ENCODE peak calls at places on chromosomes 4 and X, in ten cellular contexts. F is ascending aorta, R is ovary, G is heart right ventricle, A is astrocyte of the spinal cord, L is adrenal gland, K is WERI-Rb-1, S is thyroid gland, E is RWPE1, W is fibroblast of mammary gland. Q is an unnamed sample.
A peak's percentile ranks its signal among the peaks of the same experiment; 100 is the strongest.

GRCh38 chr4:38157592-38157991 is 197.4 kb downstream of the PTTG2 start:
- DNase-seq in F (peak; percentile 25), R (no peak), G (peak; percentile 38), A (no peak), L (no peak), K (no peak), S (no peak), E (peak; percentile 36), W (no peak), Q (peak; percentile 56)

GRCh38 chrX:82816572-82816971 is 691.5 kb upstream of the POU3F4 start:
- DNase-seq in F (no peak), R (no peak), G (no peak), A (peak; percentile 13), L (no peak), K (no peak), S (no peak), E (peak; percentile 0), W (peak; percentile 2), Q (peak; percentile 56)

GRCh38 chr4:101954351-101954750 is 163.8 kb downstream of the BANK1 start:
- DNase-seq in F (no peak), R (no peak), G (no peak), A (peak; percentile 8), L (no peak), K (no peak), S (no peak), E (no peak), W (no peak), Q (no peak)

GRCh38 chrX:130625381-130625780 is 223.6 kb downstream of the RBMX2 start:
- DNase-seq in F (no peak), R (no peak), G (no peak), A (peak; percentile 14), L (no peak), K (no peak), S (peak; percentile 85), E (no peak), W (no peak), Q (no peak)

GRCh38 chr4:148980782-148981181 is 538.6 kb upstream of the NR3C2 start:
- DNase-seq in F (no peak), R (no peak), G (no peak), A (no peak), L (no peak), K (no peak), S (no peak), E (no peak), W (no peak), Q (no peak)

GRCh38 chrX:68684291-68684918 is 36.9 kb downstream of the STARD8 start:
- DNase-seq in F (peak; percentile 71), R (peak; percentile 26), G (peak; percentile 73), A (no peak), L (peak; percentile 75), K (no peak), S (peak; percentile 14), E (no peak), W (no peak), Q (no peak)

GRCh38 chrX:107700317-107700774 is 72.0 kb downstream of the PRPS1 start:
- DNase-seq in F (peak; percentile 66), R (peak; percentile 70), G (no peak), A (peak; percentile 58), L (peak; percentile 80), K (no peak), S (peak; percentile 72), E (no peak), W (peak; percentile 83), Q (peak; percentile 77)

GRCh38 chr4:119210760-119211159 is 1.8 kb upstream of the USP53 start:
- DNase-seq in F (no peak), R (no peak), G (no peak), A (peak; percentile 16), L (no peak), K (no peak), S (no peak), E (peak; percentile 10), W (peak; percentile 84), Q (peak; percentile 47)

GRCh38 chr4:99117876-99118693 is 26.0 kb downstream of the ADH4 start:
- DNase-seq in F (no peak), R (no peak), G (no peak), A (peak; percentile 39), L (no peak), K (no peak), S (no peak), E (no peak), W (peak; percentile 49), Q (peak; percentile 30)

GRCh38 chrX:65596270-65596669 is 61.7 kb upstream of the LAS1L start:
- DNase-seq in F (peak; percentile 71), R (peak; percentile 47), G (no peak), A (peak; percentile 65), L (peak; percentile 54), K (no peak), S (no peak), E (no peak), W (peak; percentile 58), Q (peak; percentile 68)

GRCh38 chrX:65598559-65599147 is 64.1 kb upstream of the LAS1L start:
- DNase-seq in F (no peak), R (no peak), G (no peak), A (no peak), L (no peak), K (no peak), S (no peak), E (no peak), W (no peak), Q (no peak)

GRCh38 chrX:65600106-65600505 is 65.5 kb upstream of the LAS1L start:
- DNase-seq in F (no peak), R (no peak), G (no peak), A (no peak), L (no peak), K (no peak), S (no peak), E (no peak), W (no peak), Q (no peak)

GRCh38 chrX:65601530-65602281 is 65.7 kb upstream of the MSN start:
- DNase-seq in F (peak; percentile 96), R (peak; percentile 79), G (peak; percentile 88), A (peak; percentile 85), L (peak; percentile 85), K (no peak), S (peak; percentile 68), E (no peak), W (peak; percentile 91), Q (peak; percentile 85)

DNA sequence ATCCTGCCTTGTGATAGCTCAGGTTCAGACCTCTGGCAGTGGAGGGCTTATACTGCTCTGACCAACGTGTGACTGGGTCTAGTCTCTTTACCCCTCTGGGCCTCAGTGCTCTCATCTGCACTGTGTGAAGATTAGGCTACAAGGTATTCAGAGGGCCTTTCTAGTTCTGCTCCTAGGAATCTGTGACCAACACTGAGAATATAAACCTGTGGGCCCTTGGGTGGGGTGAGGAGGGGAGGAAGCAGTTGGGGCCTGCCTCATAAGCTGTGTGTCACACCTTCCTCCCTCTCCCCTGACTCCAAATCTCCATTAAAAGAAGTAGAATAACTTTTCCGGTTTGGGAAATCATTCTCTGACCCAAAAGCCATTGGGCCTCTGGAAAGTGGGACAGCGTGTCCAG is 66.3 kb upstream of the MSN start:
- DNase-seq in F (no peak), R (no peak), G (peak; percentile 19), A (no peak), L (no peak), K (no peak), S (no peak), E (no peak), W (no peak), Q (no peak)
- TF ChIP-seq CTCF in F (no peak), R (no peak), G (no peak), A (no peak), L (no peak), K (no peak), S (no peak), E (no peak), W (no peak), Q (no peak)

DNA sequence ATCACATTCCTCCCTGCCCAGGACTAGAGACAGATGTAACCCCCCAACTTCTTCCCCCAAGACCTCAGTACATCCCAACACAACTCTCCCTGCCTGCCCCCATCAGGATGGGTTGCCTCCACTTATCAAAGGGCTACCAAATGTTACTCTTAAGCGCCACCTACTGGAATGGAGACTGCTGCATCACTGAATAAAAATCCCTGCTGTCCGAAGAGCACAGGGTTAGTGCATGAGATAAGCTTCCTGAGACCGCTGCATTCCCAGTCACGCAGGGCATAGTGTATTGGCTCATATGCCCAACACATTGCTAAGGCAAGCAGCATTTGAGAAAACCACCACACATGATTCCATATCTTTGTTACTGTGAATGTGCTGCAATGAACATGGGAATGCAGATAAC is 544.5 kb downstream of the PPP4R3C start:
- DNase-seq in F (no peak), R (no peak), G (no peak), A (no peak), L (no peak), K (peak; percentile 40), S (no peak), E (no peak), W (peak; percentile 2), Q (peak; percentile 33)
- TF ChIP-seq CTCF in F (no peak), R (no peak), G (no peak), A (peak; percentile 26), L (peak; percentile 38), K (peak; percentile 73), S (no peak), E (no peak), W (peak; percentile 20), Q (peak; percentile 14)

DNA sequence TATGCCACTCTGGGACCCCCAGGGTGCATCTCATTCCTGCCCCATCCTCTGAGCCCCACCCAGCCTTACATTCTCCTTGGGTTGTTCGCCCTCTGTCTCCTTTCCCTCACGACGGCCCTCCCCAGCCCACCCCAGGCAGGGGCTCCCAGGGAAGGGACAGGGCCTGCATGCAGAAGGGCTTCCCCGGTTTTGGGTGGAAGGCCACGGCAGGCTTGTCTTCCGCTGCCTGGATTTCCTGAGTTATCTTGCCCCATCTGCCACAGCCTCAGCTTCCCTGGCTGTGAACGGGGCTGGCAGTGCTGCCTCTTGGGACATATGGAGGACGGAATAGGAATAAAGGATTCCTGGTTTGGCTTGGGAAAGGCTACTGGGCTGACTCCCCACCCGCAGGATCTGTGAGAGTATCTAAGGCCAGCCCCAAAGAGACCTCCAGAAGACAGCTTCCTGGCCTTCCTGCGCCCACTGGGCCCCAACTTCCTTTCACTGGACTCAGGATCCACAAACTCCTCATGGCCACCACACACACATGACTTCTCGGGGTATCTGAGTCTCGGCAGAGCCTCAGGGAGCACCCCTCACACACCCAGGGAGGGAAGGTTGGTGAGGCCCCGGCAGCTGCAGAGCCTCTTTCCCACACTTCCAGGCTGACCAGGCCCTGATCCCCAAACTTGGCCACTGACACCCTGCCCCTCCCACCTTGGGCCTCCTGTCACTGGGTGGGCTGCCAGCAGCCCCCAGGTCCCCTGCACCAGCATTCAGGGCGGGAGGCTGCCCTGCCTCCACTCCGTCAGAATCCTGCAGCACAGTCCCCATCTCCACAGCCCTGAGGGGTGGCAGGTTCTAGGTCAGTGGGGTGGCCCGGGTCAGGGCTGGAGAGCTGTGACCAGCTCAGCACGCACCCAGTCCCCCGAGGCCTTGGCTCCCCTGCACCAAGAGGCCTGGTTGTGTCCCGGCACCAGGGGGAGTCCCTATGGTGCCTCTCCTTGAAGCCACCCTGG is 3.5 kb upstream of the MXD4 start:
- DNase-seq in F (no peak), R (no peak), G (no peak), A (no peak), L (no peak), K (no peak), S (no peak), E (no peak), W (no peak), Q (no peak)
- TF ChIP-seq CTCF in F (no peak), R (no peak), G (no peak), A (no peak), L (no peak), K (peak; percentile 17), S (no peak), E (no peak), W (no peak), Q (no peak)

DNA sequence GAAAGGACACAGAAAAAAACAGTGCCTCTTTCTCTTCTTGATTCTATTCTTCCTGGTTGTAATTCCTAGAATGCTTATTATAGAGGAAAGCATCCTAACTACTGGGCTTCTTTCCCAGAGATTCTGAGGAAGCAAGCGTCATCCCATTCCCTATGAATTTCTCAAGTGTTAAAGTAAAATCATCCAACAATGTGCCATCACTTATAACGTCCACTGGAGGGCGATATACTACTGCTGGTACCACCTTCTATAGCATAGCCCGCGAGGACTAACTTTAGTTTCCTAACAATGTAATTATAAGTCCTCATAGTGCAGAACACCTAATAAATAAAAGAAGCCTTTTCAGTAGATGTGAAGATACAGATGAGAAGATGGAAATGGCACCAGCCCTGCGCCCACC is 4.4 kb downstream of the CENPVL3 start:
- DNase-seq in F (no peak), R (no peak), G (no peak), A (peak; percentile 16), L (no peak), K (no peak), S (no peak), E (peak; percentile 13), W (peak; percentile 66), Q (peak; percentile 49)
- TF ChIP-seq CTCF in F (no peak), R (no peak), G (peak; percentile 47), A (peak; percentile 52), L (peak; percentile 46), K (peak; percentile 57), S (no peak), E (peak; percentile 30), W (peak; percentile 71), Q (peak; percentile 54)